ENCODE peak calls at places on chromosomes 5 and 9, in eight cellular contexts. X is HTR-8/SVneo; F is AG04450; Z is activated CD4-positive, alpha-beta T cell treated with anti-CD3 and anti-CD28 coated beads, Interleukin-2, amount 50 U/mL, for 48 hours; S is activated T-cell treated with anti-CD3 and anti-CD28 coated beads, Interleukin-2, amount 50 U/mL, for 72 hours; D is myocyte; B is H4; U is gastrocnemius medialis. M is an unnamed sample.

GRCh38 chr5:88826959-88827585 is 55.9 kb downstream of the MEF2C start:
- DNase-seq in X (no peak), F (peak), Z (no peak), S (peak), D (peak), B (peak), U (no peak), M (no peak)

GRCh38 chr5:177507165-177507564 is 2.5 kb downstream of the DOK3 start:
- DNase-seq in X (no peak), F (no peak), Z (no peak), S (no peak), D (no peak), B (no peak), U (no peak), M (no peak)

GRCh38 chr9:38706493-38706892 is 13.4 kb downstream of the FAM240B start:
- DNase-seq in X (no peak), F (no peak), Z (no peak), S (no peak), D (no peak), B (no peak), U (no peak), M (no peak)

GRCh38 chr9:86531273-86531672 is 177.1 kb upstream of the TUT7 start:
- DNase-seq in X (no peak), F (no peak), Z (no peak), S (no peak), D (no peak), B (no peak), U (no peak), M (no peak)

GRCh38 chr9:110346325-110346724 is 8.7 kb upstream of the TXNDC8 start:
- DNase-seq in X (no peak), F (no peak), Z (no peak), S (no peak), D (no peak), B (no peak), U (no peak), M (no peak)

GRCh38 chr5:153883829-153884228 is 154.9 kb downstream of the FAM114A2 start:
- DNase-seq in X (peak), F (peak), Z (no peak), S (no peak), D (no peak), B (no peak), U (no peak), M (no peak)

GRCh38 chr9:6686396-6686795 is 40.9 kb upstream of the GLDC start:
- DNase-seq in X (no peak), F (no peak), Z (no peak), S (no peak), D (peak), B (no peak), U (no peak), M (no peak)

GRCh38 chr5:73295447-73295846 is 122.5 kb downstream of the TMEM174 start:
- DNase-seq in X (no peak), F (no peak), Z (no peak), S (no peak), D (peak), B (no peak), U (no peak), M (no peak)

GRCh38 chr9:27154923-27155322 is 45.9 kb downstream of the TEK start:
- DNase-seq in X (peak), F (peak), Z (no peak), S (no peak), D (peak), B (peak), U (no peak), M (no peak)

GRCh38 chr5:79173626-79174025 is 62.0 kb downstream of the BHMT start:
- DNase-seq in X (no peak), F (no peak), Z (no peak), S (no peak), D (no peak), B (no peak), U (no peak), M (no peak)

GRCh38 chr9:108813951-108814601 is 41.7 kb downstream of the ACTL7B start:
- DNase-seq in X (peak), F (no peak), Z (no peak), S (no peak), D (peak), B (peak), U (no peak), M (no peak)

GRCh38 chr5:73218552-73219171 is 45.7 kb downstream of the TMEM174 start:
- DNase-seq in X (peak), F (peak), Z (no peak), S (no peak), D (peak), B (peak), U (no peak), M (no peak)

GRCh38 chr5:169886033-169886432 is 94.3 kb downstream of the INSYN2B start:
- DNase-seq in X (no peak), F (no peak), Z (no peak), S (no peak), D (no peak), B (no peak), U (no peak), M (no peak)

GRCh38 chr9:133057006-133057405 is 4.8 kb upstream of the CEL start:
- DNase-seq in X (no peak), F (no peak), Z (no peak), S (no peak), D (no peak), B (no peak), U (no peak), M (no peak)

GRCh38 chr9:93126151-93126781 is 7.8 kb downstream of the NINJ1 start:
- DNase-seq in X (no peak), F (no peak), Z (no peak), S (no peak), D (no peak), B (no peak), U (no peak), M (no peak)

GRCh38 chr9:133545494-133546286 is 11.2 kb downstream of the ADAMTSL2 start:
- DNase-seq in X (no peak), F (no peak), Z (no peak), S (no peak), D (no peak), B (no peak), U (no peak), M (no peak)

GRCh38 chr9:125061391-125061790 is 81.9 kb downstream of the SCAI start:
- DNase-seq in X (no peak), F (no peak), Z (no peak), S (no peak), D (no peak), B (no peak), U (no peak), M (no peak)

GRCh38 chr9:110246214-110246613 is 10.1 kb downstream of the TXN start:
- DNase-seq in X (no peak), F (no peak), Z (no peak), S (no peak), D (no peak), B (no peak), U (no peak), M (no peak)

GRCh38 chr5:107469485-107469884 is 201.3 kb downstream of the EFNA5 start:
- DNase-seq in X (peak), F (peak), Z (no peak), S (no peak), D (peak), B (peak), U (no peak), M (no peak)

GRCh38 chr9:136270173-136270710 is 24.6 kb upstream of the QSOX2 start:
- DNase-seq in X (no peak), F (no peak), Z (no peak), S (no peak), D (no peak), B (no peak), U (no peak), M (no peak)

GRCh38 chr5:158522001-158522400 is 577.7 kb downstream of the EBF1 start:
- DNase-seq in X (no peak), F (no peak), Z (no peak), S (no peak), D (no peak), B (no peak), U (no peak), M (no peak)

GRCh38 chr9:37806271-37806670 is 5.7 kb downstream of the DCAF10 start:
- DNase-seq in X (no peak), F (no peak), Z (no peak), S (no peak), D (no peak), B (no peak), U (no peak), M (no peak)

GRCh38 chr5:160463775-160464465 is 42.3 kb downstream of the PTTG1 start:
- DNase-seq in X (peak), F (no peak), Z (no peak), S (no peak), D (peak), B (peak), U (no peak), M (no peak)

GRCh38 chr5:33439905-33440481 is 772 bp upstream of the TARS1 start:
- DNase-seq in X (no peak), F (no peak), Z (no peak), S (no peak), D (no peak), B (peak), U (no peak), M (no peak)

GRCh38 chr9:114588671-114589526 is 1.3 kb downstream of the ATP6V1G1 start:
- DNase-seq in X (no peak), F (no peak), Z (no peak), S (no peak), D (peak), B (no peak), U (no peak), M (no peak)

M was measured in central memory CD4-positive, alpha-beta T cell.